ENCODE peak calls at places on chromosomes 4 and X, in seven cellular contexts. Z is fibroblast of pulmonary artery, M is NCI-H2081, E is substantia nigra, G is CMK, R is choroid plexus epithelial cell, B is HFFc6. X is an unnamed sample.

GRCh38 chr4:3443750-3444309 is 2.1 kb downstream of the HGFAC start:
- DNase-seq in Z (no peak), M (no peak), E (no peak), G (no peak), R (no peak), B (no peak), X (no peak)

GRCh38 chr4:163132469-163133222 is 34.0 kb downstream of the NAF1 start:
- DNase-seq in Z (no peak), M (no peak), E (no peak), G (no peak), R (no peak), B (no peak), X (no peak)

GRCh38 chrX:17595456-17596035 is 141.7 kb upstream of the SCML1 start:
- DNase-seq in Z (peak; percentile 40), M (no peak), E (no peak), G (no peak), R (peak; percentile 44), B (peak; percentile 56), X (no peak)

GRCh38 chr4:143358923-143359694 is 22.4 kb downstream of the GAB1 start:
- DNase-seq in Z (peak; percentile 83), M (no peak), E (no peak), G (no peak), R (peak; percentile 93), B (peak; percentile 48), X (peak; percentile 75)

GRCh38 chrX:104430720-104431119 is 135.3 kb upstream of the IL1RAPL2 start:
- DNase-seq in Z (no peak), M (no peak), E (no peak), G (no peak), R (no peak), B (no peak), X (no peak)

GRCh38 chr4:159267023-159267939 is 164.4 kb downstream of the RAPGEF2 start:
- DNase-seq in Z (peak; percentile 46), M (no peak), E (peak; percentile 17), G (no peak), R (peak; percentile 23), B (peak; percentile 25), X (no peak)

GRCh38 chrX:71998836-71999509 is 88.3 kb downstream of the NHSL2 start:
- DNase-seq in Z (peak; percentile 36), M (peak; percentile 45), E (no peak), G (no peak), R (no peak), B (peak; percentile 8), X (peak; percentile 70)

GRCh38 chrX:111168314-111168713 is 72.3 kb downstream of the PAK3 start:
- DNase-seq in Z (peak; percentile 13), M (peak; percentile 90), E (no peak), G (no peak), R (peak; percentile 3), B (no peak), X (peak; percentile 33)

GRCh38 chr4:2436301-2436700 is 17.5 kb downstream of the CFAP99 start:
- DNase-seq in Z (peak; percentile 16), M (no peak), E (peak; percentile 48), G (no peak), R (peak; percentile 43), B (peak; percentile 43), X (peak; percentile 23)

GRCh38 chr4:119038465-119038864 is 97.2 kb upstream of the MYOZ2 start:
- DNase-seq in Z (no peak), M (no peak), E (no peak), G (no peak), R (peak; percentile 42), B (peak; percentile 32), X (no peak)

GRCh38 chr4:137677851-137678250 is 145.6 kb upstream of the PCDH18 start:
- DNase-seq in Z (peak; percentile 85), M (no peak), E (no peak), G (no peak), R (peak; percentile 48), B (peak; percentile 86), X (no peak)

GRCh38 chr4:107665001-107665400 is 55.0 kb downstream of the PAPSS1 start:
- DNase-seq in Z (peak; percentile 25), M (no peak), E (no peak), G (no peak), R (peak; percentile 56), B (no peak), X (no peak)

GRCh38 chrX:141221611-141222010 is 20.7 kb downstream of the SPANXC start:
- DNase-seq in Z (no peak), M (no peak), E (no peak), G (no peak), R (no peak), B (no peak), X (no peak)

GRCh38 chrX:91434351-91435168 is at the start of gene PABPC5:
- DNase-seq in Z (peak; percentile 83), M (peak; percentile 82), E (peak; percentile 50), G (no peak), R (peak; percentile 43), B (no peak), X (no peak)

GRCh38 chrX:46965125-46965758 is 53.0 kb downstream of the JADE3 start:
- DNase-seq in Z (peak; percentile 65), M (no peak), E (no peak), G (no peak), R (peak; percentile 64), B (peak; percentile 2), X (peak; percentile 3)

GRCh38 chr4:26071688-26072087 is 157.7 kb downstream of the SMIM20 start:
- DNase-seq in Z (no peak), M (no peak), E (no peak), G (no peak), R (no peak), B (no peak), X (peak; percentile 48)

GRCh38 chr4:78768447-78769177 is 7.5 kb upstream of the BMP2K start:
- DNase-seq in Z (no peak), M (no peak), E (no peak), G (no peak), R (peak; percentile 57), B (peak; percentile 41), X (no peak)

GRCh38 chrX:31376408-31376807 is 304.6 kb upstream of the FTHL17 start:
- DNase-seq in Z (no peak), M (no peak), E (no peak), G (no peak), R (no peak), B (no peak), X (no peak)

GRCh38 chr4:20109395-20109794 is 142.3 kb upstream of the SLIT2 start:
- DNase-seq in Z (peak; percentile 53), M (no peak), E (no peak), G (no peak), R (peak; percentile 69), B (no peak), X (peak; percentile 60)

GRCh38 chrX:71393919-71394318 is 27.8 kb downstream of the TAF1 start:
- DNase-seq in Z (no peak), M (no peak), E (no peak), G (no peak), R (no peak), B (no peak), X (peak; percentile 74)

GRCh38 chrX:68433155-68433980 is at the start of gene OPHN1:
- DNase-seq in Z (peak; percentile 78), M (no peak), E (peak; percentile 50), G (peak; percentile 18), R (peak; percentile 77), B (peak; percentile 80), X (peak; percentile 80)

GRCh38 chrX:80022363-80023031 is 7.9 kb downstream of the TBX22 start:
- DNase-seq in Z (no peak), M (no peak), E (no peak), G (no peak), R (no peak), B (no peak), X (peak; percentile 10)

GRCh38 chr4:56701156-56701471 is 20.0 kb upstream of the HOPX start:
- DNase-seq in Z (no peak), M (no peak), E (no peak), G (no peak), R (no peak), B (no peak), X (peak; percentile 43)

GRCh38 chrX:11261260-11261659 is 32.0 kb upstream of the AMELX start:
- DNase-seq in Z (peak; percentile 58), M (no peak), E (no peak), G (no peak), R (peak; percentile 64), B (peak; percentile 66), X (no peak)

GRCh38 chr4:54961357-54961975 is 163.9 kb downstream of the KDR start:
- DNase-seq in Z (peak; percentile 65), M (peak; percentile 64), E (no peak), G (no peak), R (peak; percentile 67), B (peak; percentile 41), X (peak; percentile 76)

GRCh38 chr4:56979674-56980073 is 978 bp downstream of the POLR2B start:
- DNase-seq in Z (peak; percentile 46), M (peak; percentile 3), E (no peak), G (no peak), R (peak; percentile 52), B (no peak), X (peak; percentile 65)

GRCh38 chr4:182554736-182555135 is 311.5 kb downstream of the TENM3 start:
- DNase-seq in Z (no peak), M (no peak), E (no peak), G (no peak), R (no peak), B (peak; percentile 27), X (no peak)

GRCh38 chr4:55038176-55038890 is 87.1 kb downstream of the KDR start:
- DNase-seq in Z (peak; percentile 90), M (no peak), E (no peak), G (no peak), R (peak; percentile 77), B (no peak), X (no peak)

GRCh38 chrX:23578079-23578478 is 89.2 kb upstream of the PRDX4 start:
- DNase-seq in Z (peak; percentile 4), M (no peak), E (no peak), G (no peak), R (peak; percentile 1), B (peak; percentile 2), X (no peak)

GRCh38 chrX:100409316-100410082 is 574 bp downstream of the PCDH19 start:
- DNase-seq in Z (peak; percentile 10), M (no peak), E (no peak), G (no peak), R (peak; percentile 8), B (no peak), X (no peak)

GRCh38 chr4:166655705-166656104 is 578.6 kb downstream of the SPOCK3 start:
- DNase-seq in Z (no peak), M (no peak), E (no peak), G (no peak), R (no peak), B (no peak), X (no peak)

GRCh38 chr4:25162566-25162965 is 2.3 kb upstream of the SEPSECS start:
- DNase-seq in Z (no peak), M (no peak), E (no peak), G (no peak), R (no peak), B (no peak), X (no peak)

GRCh38 chr4:152536545-152537182 is 772 bp upstream of the FBXW7 start:
- DNase-seq in Z (peak; percentile 48), M (peak; percentile 57), E (no peak), G (no peak), R (peak; percentile 65), B (peak; percentile 48), X (peak; percentile 91)

GRCh38 chrX:29233592-29234179 is 646.4 kb downstream of the IL1RAPL1 start:
- DNase-seq in Z (no peak), M (no peak), E (no peak), G (no peak), R (no peak), B (no peak), X (no peak)

X was measured in OCI-M1.